ENCODE peak calls at places on chromosomes 6 and 20, in four cellular contexts. One of them, this sample, is unnamed.

GRCh38 chr20:2210646-2211556 is 84.9 kb upstream of the TGM3 start:
- DNase-seq in A549: peak; percentile 37
- DNase-seq in HepG2: no peak
- DNase-seq in H1: no peak
- DNase-seq in this sample: no peak

GRCh38 chr6:138377844-138378243 is at the start of gene SMIM28:
- DNase-seq in A549: no peak
- DNase-seq in HepG2: no peak
- DNase-seq in H1: no peak
- DNase-seq in this sample: no peak

GRCh38 chr6:35372633-35373032 is 30.3 kb downstream of the PPARD start:
- DNase-seq in A549: no peak
- DNase-seq in HepG2: no peak
- DNase-seq in H1: no peak
- DNase-seq in this sample: no peak

GRCh38 chr6:153553627-153554026 is 422.5 kb upstream of the RGS17 start:
- DNase-seq in A549: peak; percentile 2
- DNase-seq in HepG2: peak; percentile 4
- DNase-seq in H1: peak; percentile 51
- DNase-seq in this sample: no peak

GRCh38 chr6:84416043-84416657 is 188.7 kb upstream of the CEP162 start:
- DNase-seq in A549: no peak
- DNase-seq in HepG2: no peak
- DNase-seq in H1: no peak
- DNase-seq in this sample: no peak

GRCh38 chr20:14778096-14778495 is 440.7 kb upstream of the FLRT3 start:
- DNase-seq in A549: no peak
- DNase-seq in HepG2: no peak
- DNase-seq in H1: no peak
- DNase-seq in this sample: no peak

GRCh38 chr6:34459899-34460593 is 5.8 kb upstream of the PACSIN1 start:
- DNase-seq in A549: peak; percentile 62
- DNase-seq in HepG2: peak; percentile 59
- DNase-seq in H1: peak; percentile 59
- DNase-seq in this sample: peak; percentile 74

GRCh38 chr6:137315081-137315480 is 95.9 kb upstream of the IFNGR1 start:
- DNase-seq in A549: no peak
- DNase-seq in HepG2: peak; percentile 94
- DNase-seq in H1: no peak
- DNase-seq in this sample: no peak

GRCh38 chr20:20530428-20531151 is 162.7 kb downstream of the INSM1 start:
- DNase-seq in A549: no peak
- DNase-seq in HepG2: no peak
- DNase-seq in H1: no peak
- DNase-seq in this sample: no peak

GRCh38 chr6:165556116-165556843 is 106.8 kb downstream of the PDE10A start:
- DNase-seq in A549: peak; percentile 44
- DNase-seq in HepG2: peak; percentile 53
- DNase-seq in H1: no peak
- DNase-seq in this sample: no peak

GRCh38 chr6:1468126-1468525 is 78.8 kb downstream of the FOXF2 start:
- DNase-seq in A549: no peak
- DNase-seq in HepG2: no peak
- DNase-seq in H1: no peak
- DNase-seq in this sample: no peak

GRCh38 chr6:436308-437041 is 44.9 kb downstream of the IRF4 start:
- DNase-seq in A549: no peak
- DNase-seq in HepG2: no peak
- DNase-seq in H1: no peak
- DNase-seq in this sample: no peak

GRCh38 chr6:151620179-151620578 is 126.4 kb downstream of the CCDC170 start:
- DNase-seq in A549: no peak
- DNase-seq in HepG2: no peak
- DNase-seq in H1: peak; percentile 50
- DNase-seq in this sample: no peak

GRCh38 chr20:48406462-48407235 is 421.1 kb downstream of the PREX1 start:
- DNase-seq in A549: no peak
- DNase-seq in HepG2: no peak
- DNase-seq in H1: no peak
- DNase-seq in this sample: no peak

GRCh38 chr20:32539817-32540675 is 45.1 kb downstream of the NOL4L start:
- DNase-seq in A549: no peak
- DNase-seq in HepG2: peak; percentile 71
- DNase-seq in H1: no peak
- DNase-seq in this sample: no peak

GRCh38 chr20:20849126-20849525 is 136.7 kb upstream of the RALGAPA2 start:
- DNase-seq in A549: no peak
- DNase-seq in HepG2: no peak
- DNase-seq in H1: no peak
- DNase-seq in this sample: no peak

GRCh38 chr6:104218132-104218531 is 641.6 kb downstream of the HACE1 start:
- DNase-seq in A549: no peak
- DNase-seq in HepG2: no peak
- DNase-seq in H1: no peak
- DNase-seq in this sample: no peak

GRCh38 chr6:53961679-53962370 is 149.4 kb upstream of the MLIP start:
- DNase-seq in A549: peak; percentile 9
- DNase-seq in HepG2: no peak
- DNase-seq in H1: no peak
- DNase-seq in this sample: no peak

GRCh38 chr6:47153066-47153755 is 111.1 kb upstream of the ADGRF1 start:
- DNase-seq in A549: peak; percentile 62
- DNase-seq in HepG2: peak; percentile 62
- DNase-seq in H1: no peak
- DNase-seq in this sample: no peak

GRCh38 chr6:133568970-133569889 is 319.7 kb upstream of the TCF21 start:
- DNase-seq in A549: peak; percentile 96
- DNase-seq in HepG2: peak; percentile 51
- DNase-seq in H1: no peak
- DNase-seq in this sample: peak; percentile 60

GRCh38 chr6:141788096-141788495 is 344.6 kb upstream of the GJE1 start:
- DNase-seq in A549: no peak
- DNase-seq in HepG2: peak; percentile 43
- DNase-seq in H1: no peak
- DNase-seq in this sample: no peak

GRCh38 chr6:161649841-161650240 is 376.0 kb upstream of the AGPAT4 start:
- DNase-seq in A549: no peak
- DNase-seq in HepG2: no peak
- DNase-seq in H1: no peak
- DNase-seq in this sample: no peak

GRCh38 chr20:58706975-58707681 is 14.5 kb downstream of the NPEPL1 start:
- DNase-seq in A549: no peak
- DNase-seq in HepG2: no peak
- DNase-seq in H1: peak; percentile 44
- DNase-seq in this sample: no peak

GRCh38 chr20:24208652-24209051 is 220.1 kb upstream of the GGTLC1 start:
- DNase-seq in A549: peak; percentile 53
- DNase-seq in HepG2: peak; percentile 28
- DNase-seq in H1: peak; percentile 55
- DNase-seq in this sample: no peak

GRCh38 chr6:149560736-149561135 is 5.4 kb upstream of the GINM1 start:
- DNase-seq in A549: peak; percentile 36
- DNase-seq in HepG2: no peak
- DNase-seq in H1: no peak
- DNase-seq in this sample: no peak

GRCh38 chr20:58308680-58309527 is 611 bp upstream of the RAB22A start:
- DNase-seq in A549: peak; percentile 53
- DNase-seq in HepG2: no peak
- DNase-seq in H1: peak; percentile 82
- DNase-seq in this sample: peak; percentile 84

GRCh38 chr6:36350681-36351091 is 14.0 kb upstream of the BNIP5 start:
- DNase-seq in A549: no peak
- DNase-seq in HepG2: no peak
- DNase-seq in H1: no peak
- DNase-seq in this sample: peak; percentile 78

GRCh38 chr20:5887386-5887785 is 62.9 kb downstream of the TRMT6 start:
- DNase-seq in A549: no peak
- DNase-seq in HepG2: no peak
- DNase-seq in H1: no peak
- DNase-seq in this sample: no peak

GRCh38 chr6:1554241-1554880 is 55.4 kb upstream of the FOXC1 start:
- DNase-seq in A549: no peak
- DNase-seq in HepG2: no peak
- DNase-seq in H1: no peak
- DNase-seq in this sample: no peak

DNA sequence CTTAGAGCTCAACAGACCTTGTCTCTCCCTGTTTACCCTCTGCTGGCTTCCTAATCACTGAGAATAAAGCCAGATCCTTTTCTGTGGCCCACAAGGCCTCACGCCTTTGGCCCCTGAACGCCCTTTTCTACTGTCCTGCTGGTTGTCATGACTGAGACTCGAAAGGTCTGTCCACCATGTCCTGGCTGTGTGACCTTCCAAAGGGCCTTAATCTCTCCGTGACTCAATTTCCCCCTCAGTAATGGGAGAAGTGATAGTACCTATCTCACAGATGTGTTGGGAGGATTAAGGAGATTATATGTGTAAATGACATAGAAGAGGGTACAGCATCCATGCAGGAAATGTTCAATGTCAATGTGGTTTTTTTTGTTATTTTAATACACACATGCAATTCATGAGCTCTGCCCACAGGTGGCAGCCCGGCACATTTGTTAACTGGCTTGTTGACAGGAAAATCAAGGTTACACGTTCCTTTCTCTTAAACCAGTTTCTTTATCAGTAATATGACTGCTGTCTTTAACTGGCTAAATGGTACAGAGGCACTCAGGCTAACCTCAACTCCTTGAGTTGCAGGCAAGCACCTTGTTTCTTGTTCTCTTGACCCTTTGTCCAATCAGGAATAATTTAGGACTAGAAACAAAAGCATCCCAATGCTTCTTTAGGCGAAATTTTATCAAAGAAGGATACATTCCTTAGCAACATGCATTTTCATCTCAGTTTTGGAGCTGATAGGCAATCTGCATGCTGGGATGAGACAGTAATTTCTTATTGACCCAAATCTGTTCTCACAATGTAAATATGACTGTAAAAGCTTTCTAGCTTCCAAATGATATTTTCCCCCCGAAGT is 16.6 kb downstream of the SLC22A1 start:
- DNase-seq in A549: peak; percentile 65
- DNase-seq in HepG2: peak; percentile 57
- DNase-seq in H1: peak; percentile 71
- DNase-seq in this sample: peak; percentile 66
- TF ChIP-seq PHF8 in A549: no peak
- TF ChIP-seq PHF8 in HepG2: no peak
- TF ChIP-seq PHF8 in H1: no peak
- TF ChIP-seq PHF8 in this sample: no peak

DNA sequence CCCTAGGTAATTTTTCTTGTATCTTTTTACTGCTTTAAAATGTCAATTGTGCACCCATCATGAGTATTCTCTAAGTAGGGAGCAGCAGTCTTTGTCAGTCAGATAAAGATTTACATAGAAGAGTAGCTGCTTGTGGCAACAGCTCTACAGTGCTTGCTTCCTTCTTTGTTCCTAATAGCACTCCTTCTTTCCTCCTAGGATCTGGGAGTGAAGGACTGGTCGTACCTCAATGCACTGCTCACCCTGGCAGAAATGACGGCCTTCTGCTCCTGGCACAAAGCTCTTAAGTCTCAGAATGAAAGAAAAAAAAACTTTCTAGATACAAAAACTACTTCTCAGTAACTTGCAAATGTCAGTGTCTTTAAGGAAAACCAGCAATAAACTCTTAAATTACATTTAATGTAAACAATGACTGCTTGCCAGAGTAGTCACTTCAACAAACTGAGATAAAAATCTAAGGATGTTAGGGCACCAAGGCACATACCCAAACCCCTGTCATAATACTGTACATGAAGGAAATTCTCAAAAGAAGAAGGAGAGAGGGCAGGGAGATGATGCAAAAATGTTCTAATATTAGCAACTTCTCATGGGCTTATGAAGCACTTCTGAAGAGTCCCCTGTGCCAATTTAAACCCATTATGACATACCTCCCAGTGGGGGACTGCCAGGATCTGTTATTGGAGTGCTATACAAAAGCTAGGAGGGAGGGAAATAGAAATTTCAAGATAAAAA is 34.0 kb downstream of the NCOA6 start:
- DNase-seq in A549: no peak
- DNase-seq in HepG2: no peak
- DNase-seq in H1: no peak
- DNase-seq in this sample: no peak
- TF ChIP-seq PHF8 in A549: no peak
- TF ChIP-seq PHF8 in HepG2: no peak
- TF ChIP-seq PHF8 in H1: no peak
- TF ChIP-seq PHF8 in this sample: no peak

GRCh38 chr6:169622618-169623017 is 79.2 kb downstream of the WDR27 start:
- DNase-seq in A549: no peak
- DNase-seq in HepG2: no peak
- DNase-seq in H1: no peak
- DNase-seq in this sample: no peak

GRCh38 chr6:169623975-169624374 is 77.9 kb downstream of the WDR27 start:
- DNase-seq in A549: no peak
- DNase-seq in HepG2: no peak
- DNase-seq in H1: no peak
- DNase-seq in this sample: no peak

GRCh38 chr6:169624785-169625184 is 77.0 kb downstream of the WDR27 start:
- DNase-seq in A549: no peak
- DNase-seq in HepG2: no peak
- DNase-seq in H1: no peak
- DNase-seq in this sample: peak; percentile 4

GRCh38 chr6:169621311-169621710 is 80.5 kb downstream of the WDR27 start:
- DNase-seq in A549: no peak
- DNase-seq in HepG2: no peak
- DNase-seq in H1: no peak
- DNase-seq in this sample: no peak

GRCh38 chr6:169623343-169623742 is 78.5 kb downstream of the WDR27 start:
- DNase-seq in A549: no peak
- DNase-seq in HepG2: no peak
- DNase-seq in H1: no peak
- DNase-seq in this sample: no peak
- TF ChIP-seq PHF8 in A549: no peak
- TF ChIP-seq PHF8 in HepG2: no peak
- TF ChIP-seq PHF8 in H1: no peak
- TF ChIP-seq PHF8 in this sample: no peak

GRCh38 chr6:13807691-13808090 is 6.7 kb downstream of the MCUR1 start:
- DNase-seq in A549: no peak
- DNase-seq in HepG2: no peak
- DNase-seq in H1: no peak
- DNase-seq in this sample: no peak
- TF ChIP-seq PHF8 in A549: no peak
- TF ChIP-seq PHF8 in HepG2: no peak
- TF ChIP-seq PHF8 in H1: no peak
- TF ChIP-seq PHF8 in this sample: no peak

This sample was measured in K562.